ENCODE peak calls at places on chromosomes 2 and 18, in nine cellular contexts. O is CD4-positive, alpha-beta memory T cell; L is AG09319; R is stimulated activated CD8-positive, alpha-beta memory T cell treated with anti-CD3 and anti-CD28 coated beads, Interleukin-15, amount 100 ng/mL, for 4 hours; S is fibroblast of the conjunctiva; B is activated naive CD4-positive, alpha-beta T cell treated with anti-CD3 and anti-CD28 coated beads, Interleukin-2, amount 10 ng/mL, durations not matched to agents 7 days and 5 days; W is amygdala; H is PC-9; U is stimulated activated naive CD8-positive, alpha-beta T cell treated with anti-CD3 and anti-CD28 coated beads, Interleukin-15, Interleukin-2, amounts not matched to agents 100 U/mL and 50 U/mL, for 24 hours. K is an unnamed sample.
A peak's percentile ranks its signal among the peaks of the same experiment; 100 is the strongest.

GRCh38 chr2:68885811-68886075 is 14.5 kb upstream of the BMP10 start:
- DNase-seq in L (no peak), O (no peak), U (no peak), H (no peak), S (no peak), B (no peak), R (no peak), W (no peak), K (no peak)

GRCh38 chr2:121018136-121019057 is 266.6 kb downstream of the TFCP2L1 start:
- DNase-seq in H (no peak), R (no peak), O (no peak), U (no peak), S (no peak), B (no peak), W (no peak), L (no peak), K (peak; percentile 60)

GRCh38 chr18:45127395-45127794 is 446.7 kb downstream of the SETBP1 start:
- DNase-seq in R (no peak), L (no peak), O (no peak), B (no peak), S (no peak), W (no peak), U (no peak), H (no peak), K (no peak)

GRCh38 chr2:43005211-43005974 is 213.0 kb upstream of the HAAO start:
- DNase-seq in L (no peak), W (peak; percentile 29), S (no peak), U (no peak), R (no peak), B (no peak), H (no peak), O (no peak), K (no peak)

GRCh38 chr18:68696937-68697336 is 18.0 kb downstream of the TMX3 start:
- DNase-seq in R (no peak), S (no peak), B (no peak), H (no peak), O (no peak), L (no peak), U (no peak), W (no peak), K (no peak)

GRCh38 chr18:26487437-26487836 is 60.9 kb downstream of the KCTD1 start:
- DNase-seq in S (no peak), H (peak; percentile 93), B (no peak), R (no peak), O (no peak), U (peak; percentile 5), L (no peak), W (no peak), K (peak; percentile 53)

GRCh38 chr18:32333781-32334180 is 136.9 kb downstream of the GAREM1 start:
- DNase-seq in R (no peak), W (no peak), L (no peak), U (no peak), B (no peak), O (no peak), H (no peak), S (no peak), K (no peak)

GRCh38 chr2:95149397-95149984 is 10.2 kb downstream of the ZNF514 start:
- DNase-seq in H (no peak), B (no peak), L (no peak), S (no peak), U (no peak), O (no peak), R (no peak), W (no peak), K (no peak)

GRCh38 chr2:199370150-199370780 is 87.5 kb downstream of the SATB2 start:
- DNase-seq in O (no peak), H (no peak), L (no peak), B (no peak), U (no peak), W (no peak), R (no peak), S (no peak), K (no peak)

GRCh38 chr2:216555274-216555673 is 56.6 kb downstream of the RPL37A start:
- DNase-seq in R (no peak), U (no peak), O (no peak), S (no peak), W (peak; percentile 50), H (no peak), L (no peak), B (no peak), K (no peak)

GRCh38 chr2:231672617-231673347 is 35.5 kb upstream of the PTMA start:
- DNase-seq in W (no peak), U (peak; percentile 55), O (no peak), R (no peak), L (no peak), B (no peak), S (no peak), H (peak; percentile 53), K (peak; percentile 77)

GRCh38 chr2:222426836-222427130 is 2.4 kb downstream of the SGPP2 start:
- DNase-seq in S (no peak), R (no peak), L (no peak), W (no peak), O (no peak), U (no peak), H (no peak), B (no peak), K (no peak)

GRCh38 chr18:14784133-14784532 is 36.2 kb downstream of the ANKRD30B start:
- DNase-seq in S (no peak), W (no peak), L (no peak), U (no peak), O (no peak), H (no peak), R (no peak), B (no peak), K (peak; percentile 8)

GRCh38 chr2:25539141-25539540 is 134.2 kb downstream of the DTNB start:
- DNase-seq in S (no peak), B (no peak), R (no peak), U (no peak), W (no peak), O (no peak), H (no peak), L (no peak), K (no peak)

GRCh38 chr18:42635378-42636048 is 480.0 kb downstream of the RIT2 start:
- DNase-seq in U (no peak), R (no peak), L (no peak), H (no peak), W (no peak), B (no peak), O (no peak), S (no peak), K (no peak)

GRCh38 chr2:43944915-43945314 is 50.9 kb downstream of the LRPPRC start:
- DNase-seq in B (no peak), L (no peak), S (no peak), W (no peak), O (no peak), U (no peak), R (no peak), H (no peak), K (no peak)

GRCh38 chr2:120233292-120233691 is 10.1 kb upstream of the TMEM185B start:
- DNase-seq in S (no peak), L (no peak), H (no peak), R (no peak), U (no peak), W (no peak), O (no peak), B (no peak), K (no peak)

GRCh38 chr18:44921974-44922373 is 241.3 kb downstream of the SETBP1 start:
- DNase-seq in W (no peak), B (no peak), L (no peak), S (no peak), U (no peak), O (no peak), H (no peak), R (no peak), K (no peak)

GRCh38 chr18:13932285-13933025 is 17.1 kb upstream of the MC2R start:
- DNase-seq in R (no peak), H (no peak), W (no peak), L (no peak), U (no peak), S (no peak), O (no peak), B (no peak), K (no peak)

GRCh38 chr18:80159713-80160636 is 50.9 kb downstream of the ADNP2 start:
- DNase-seq in R (no peak), H (no peak), L (no peak), W (no peak), U (peak; percentile 68), S (no peak), O (peak; percentile 29), B (peak; percentile 51), K (no peak)

GRCh38 chr2:138827426-138828054 is 47.4 kb upstream of the NXPH2 start:
- DNase-seq in L (peak; percentile 20), S (peak; percentile 60), H (peak; percentile 56), O (peak; percentile 36), R (no peak), B (peak; percentile 22), W (no peak), U (peak; percentile 4), K (peak; percentile 33)

GRCh38 chr2:199485732-199486335 is 28.1 kb upstream of the SATB2 start:
- DNase-seq in U (peak; percentile 61), S (peak; percentile 13), O (no peak), H (no peak), B (peak; percentile 57), W (no peak), R (no peak), L (peak; percentile 20), K (peak; percentile 40)

GRCh38 chr2:153963247-153963646 is 91.5 kb downstream of the GALNT13 start:
- DNase-seq in R (no peak), H (no peak), W (no peak), S (no peak), O (no peak), U (no peak), L (no peak), B (no peak), K (no peak)

GRCh38 chr18:36662000-36662399 is 166.8 kb downstream of the TPGS2 start:
- DNase-seq in U (no peak), L (no peak), S (no peak), R (no peak), W (no peak), B (no peak), H (no peak), O (no peak), K (peak; percentile 12)

GRCh38 chr2:74066491-74067203 is 81.1 kb downstream of the BOLA3 start:
- DNase-seq in B (no peak), R (no peak), L (no peak), W (no peak), S (no peak), O (no peak), U (no peak), H (no peak), K (no peak)

GRCh38 chr2:121608367-121608766 is 40.9 kb downstream of the CLASP1 start:
- DNase-seq in S (no peak), H (no peak), L (no peak), O (no peak), W (no peak), U (no peak), B (no peak), R (no peak), K (no peak)

GRCh38 chr2:160862226-160862625 is 298.0 kb upstream of the TANK start:
- DNase-seq in U (no peak), S (no peak), W (no peak), L (no peak), B (no peak), H (no peak), O (no peak), R (no peak), K (no peak)

GRCh38 chr18:63363951-63364350 is 3.1 kb downstream of the KDSR start:
- DNase-seq in H (no peak), O (peak; percentile 68), U (no peak), S (no peak), W (no peak), B (peak; percentile 57), L (no peak), R (no peak), K (no peak)

GRCh38 chr2:86593266-86593665 is 30.0 kb upstream of the CHMP3 start:
- DNase-seq in R (no peak), B (no peak), U (no peak), L (no peak), S (no peak), H (no peak), W (no peak), O (no peak), K (no peak)

GRCh38 chr2:165897741-165898140 is 55.8 kb downstream of the TTC21B start:
- DNase-seq in B (no peak), H (no peak), S (no peak), L (no peak), U (no peak), R (no peak), W (no peak), O (no peak), K (no peak)

GRCh38 chr2:234949762-234950434 is 1.9 kb upstream of the SH3BP4 start:
- DNase-seq in H (peak; percentile 67), W (no peak), O (no peak), B (no peak), R (no peak), L (peak; percentile 97), S (peak; percentile 97), U (no peak), K (peak; percentile 88)